ENCODE peak calls at places on chromosomes 1 and 21, in six cellular contexts. One of them, this sample, is unnamed.

GRCh38 chr1:7429290-7429689 is 341.8 kb upstream of the VAMP3 start:
- DNase-seq in psoas muscle: no peak
- DNase-seq in ovary: no peak
- DNase-seq in gastrocnemius medialis: no peak
- DNase-seq in cardiac muscle cell: no peak
- DNase-seq in right lobe of liver: no peak
- DNase-seq in this sample: no peak

GRCh38 chr1:1358433-1359201 is at the start of gene MXRA8:
- DNase-seq in gastrocnemius medialis: peak; percentile 70
- DNase-seq in cardiac muscle cell: peak; percentile 62
- DNase-seq in ovary: peak; percentile 85
- DNase-seq in psoas muscle: peak; percentile 90
- DNase-seq in right lobe of liver: no peak
- DNase-seq in this sample: peak; percentile 75

GRCh38 chr1:201119826-201120225 is 7.2 kb downstream of the ASCL5 start:
- DNase-seq in right lobe of liver: no peak
- DNase-seq in gastrocnemius medialis: no peak
- DNase-seq in psoas muscle: no peak
- DNase-seq in cardiac muscle cell: no peak
- DNase-seq in ovary: no peak
- DNase-seq in this sample: peak; percentile 19

GRCh38 chr1:28526886-28527285 is 21.0 kb downstream of the RCC1 start:
- DNase-seq in cardiac muscle cell: no peak
- DNase-seq in gastrocnemius medialis: no peak
- DNase-seq in right lobe of liver: no peak
- DNase-seq in ovary: no peak
- DNase-seq in psoas muscle: no peak
- DNase-seq in this sample: no peak

GRCh38 chr1:88802950-88803349 is 88.4 kb downstream of the GTF2B start:
- DNase-seq in gastrocnemius medialis: no peak
- DNase-seq in right lobe of liver: no peak
- DNase-seq in psoas muscle: no peak
- DNase-seq in ovary: no peak
- DNase-seq in cardiac muscle cell: no peak
- DNase-seq in this sample: no peak

GRCh38 chr1:152436593-152437338 is 22.7 kb upstream of the CRNN start:
- DNase-seq in gastrocnemius medialis: no peak
- DNase-seq in cardiac muscle cell: no peak
- DNase-seq in right lobe of liver: no peak
- DNase-seq in ovary: no peak
- DNase-seq in psoas muscle: no peak
- DNase-seq in this sample: no peak

GRCh38 chr1:192104135-192104534 is 54.1 kb upstream of the RGS18 start:
- DNase-seq in right lobe of liver: no peak
- DNase-seq in cardiac muscle cell: no peak
- DNase-seq in psoas muscle: no peak
- DNase-seq in ovary: no peak
- DNase-seq in gastrocnemius medialis: no peak
- DNase-seq in this sample: no peak

GRCh38 chr1:234572966-234573365 is 37.0 kb downstream of the IRF2BP2 start:
- DNase-seq in cardiac muscle cell: no peak
- DNase-seq in psoas muscle: no peak
- DNase-seq in right lobe of liver: no peak
- DNase-seq in gastrocnemius medialis: no peak
- DNase-seq in ovary: no peak
- DNase-seq in this sample: no peak

GRCh38 chr1:219215477-219215876 is 41.8 kb downstream of the LYPLAL1 start:
- DNase-seq in gastrocnemius medialis: no peak
- DNase-seq in psoas muscle: no peak
- DNase-seq in ovary: no peak
- DNase-seq in right lobe of liver: no peak
- DNase-seq in cardiac muscle cell: no peak
- DNase-seq in this sample: no peak

GRCh38 chr1:97500696-97501297 is 420.0 kb downstream of the DPYD start:
- DNase-seq in psoas muscle: no peak
- DNase-seq in ovary: no peak
- DNase-seq in cardiac muscle cell: no peak
- DNase-seq in right lobe of liver: no peak
- DNase-seq in gastrocnemius medialis: no peak
- DNase-seq in this sample: no peak

GRCh38 chr1:206797534-206798383 is 25.5 kb upstream of the IL10 start:
- DNase-seq in gastrocnemius medialis: no peak
- DNase-seq in ovary: no peak
- DNase-seq in psoas muscle: no peak
- DNase-seq in cardiac muscle cell: peak; percentile 39
- DNase-seq in right lobe of liver: no peak
- DNase-seq in this sample: no peak

GRCh38 chr1:210264521-210265380 is 32.2 kb downstream of the SERTAD4 start:
- DNase-seq in cardiac muscle cell: peak; percentile 20
- DNase-seq in right lobe of liver: no peak
- DNase-seq in gastrocnemius medialis: no peak
- DNase-seq in psoas muscle: no peak
- DNase-seq in ovary: no peak
- DNase-seq in this sample: no peak

GRCh38 chr1:206935491-206936067 is 10.7 kb downstream of the PIGR start:
- DNase-seq in cardiac muscle cell: peak; percentile 62
- DNase-seq in ovary: no peak
- DNase-seq in psoas muscle: no peak
- DNase-seq in gastrocnemius medialis: no peak
- DNase-seq in right lobe of liver: peak; percentile 84
- DNase-seq in this sample: no peak

GRCh38 chr1:3419415-3420204 is 34.9 kb upstream of the ARHGEF16 start:
- DNase-seq in right lobe of liver: no peak
- DNase-seq in ovary: no peak
- DNase-seq in cardiac muscle cell: no peak
- DNase-seq in psoas muscle: no peak
- DNase-seq in gastrocnemius medialis: no peak
- DNase-seq in this sample: no peak

GRCh38 chr1:51156752-51157151 is 54.7 kb downstream of the C1orf185 start:
- DNase-seq in cardiac muscle cell: no peak
- DNase-seq in right lobe of liver: no peak
- DNase-seq in gastrocnemius medialis: no peak
- DNase-seq in psoas muscle: no peak
- DNase-seq in ovary: no peak
- DNase-seq in this sample: no peak

GRCh38 chr1:82399093-82399492 is 598.4 kb downstream of the ADGRL2 start:
- DNase-seq in gastrocnemius medialis: no peak
- DNase-seq in cardiac muscle cell: no peak
- DNase-seq in ovary: no peak
- DNase-seq in psoas muscle: no peak
- DNase-seq in right lobe of liver: no peak
- DNase-seq in this sample: no peak

GRCh38 chr1:156104861-156105546 is 9.5 kb upstream of the LMNA start:
- DNase-seq in psoas muscle: no peak
- DNase-seq in cardiac muscle cell: no peak
- DNase-seq in gastrocnemius medialis: no peak
- DNase-seq in ovary: peak; percentile 60
- DNase-seq in right lobe of liver: no peak
- DNase-seq in this sample: no peak

GRCh38 chr1:85200367-85200869 is 398 bp downstream of the SYDE2 start:
- DNase-seq in right lobe of liver: no peak
- DNase-seq in cardiac muscle cell: peak; percentile 62
- DNase-seq in gastrocnemius medialis: peak; percentile 32
- DNase-seq in psoas muscle: no peak
- DNase-seq in ovary: peak; percentile 53
- DNase-seq in this sample: peak; percentile 8

GRCh38 chr1:208083016-208083714 is 161.0 kb downstream of the PLXNA2 start:
- DNase-seq in right lobe of liver: no peak
- DNase-seq in psoas muscle: no peak
- DNase-seq in gastrocnemius medialis: no peak
- DNase-seq in ovary: no peak
- DNase-seq in cardiac muscle cell: no peak
- DNase-seq in this sample: no peak

GRCh38 chr1:3630161-3630611 is 5.4 kb downstream of the TPRG1L start:
- DNase-seq in gastrocnemius medialis: no peak
- DNase-seq in cardiac muscle cell: no peak
- DNase-seq in ovary: no peak
- DNase-seq in right lobe of liver: no peak
- DNase-seq in psoas muscle: no peak
- DNase-seq in this sample: no peak

GRCh38 chr21:45818276-45818903 is 163.2 kb upstream of the COL6A1 start:
- DNase-seq in gastrocnemius medialis: no peak
- DNase-seq in ovary: no peak
- DNase-seq in psoas muscle: no peak
- DNase-seq in right lobe of liver: no peak
- DNase-seq in cardiac muscle cell: no peak
- DNase-seq in this sample: no peak

DNA sequence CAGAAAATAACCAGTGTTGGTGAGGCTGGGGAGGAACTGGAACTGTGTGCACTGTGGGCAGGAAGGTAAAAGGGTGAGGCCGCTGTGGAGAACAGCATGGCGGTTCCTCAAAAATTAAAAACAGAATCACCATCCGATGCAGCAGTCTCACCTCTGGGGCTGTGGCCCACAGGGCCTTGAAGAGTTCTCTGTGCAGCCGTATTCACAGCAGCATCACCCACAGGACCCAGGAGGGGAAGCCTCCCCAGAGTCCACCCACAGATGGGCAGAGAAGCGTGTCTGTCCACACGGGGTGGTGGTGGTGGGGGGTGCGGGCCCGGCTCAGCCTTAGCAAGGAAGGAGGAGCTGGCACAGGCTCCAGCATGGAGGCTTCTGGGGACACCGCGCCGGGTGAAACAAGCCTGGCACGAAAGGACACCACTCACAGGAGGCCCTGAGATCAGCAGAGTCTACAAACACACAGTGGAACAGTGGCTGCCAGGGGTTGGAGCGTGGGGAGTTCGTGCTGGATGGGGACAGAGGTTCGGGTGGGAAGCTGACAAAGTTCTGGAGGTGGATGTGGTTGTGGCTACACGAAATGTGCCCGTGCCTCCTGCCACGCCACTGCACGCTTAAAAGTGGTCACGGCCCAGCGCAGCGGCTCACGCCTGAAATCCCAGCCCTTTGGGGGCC is 11.5 kb downstream of the MORN1 start:
- DNase-seq in cardiac muscle cell: no peak
- DNase-seq in psoas muscle: peak; percentile 35
- DNase-seq in gastrocnemius medialis: no peak
- DNase-seq in ovary: peak; percentile 17
- DNase-seq in right lobe of liver: no peak
- DNase-seq in this sample: no peak
- H3K4me1 ChIP-seq in cardiac muscle cell: no peaks in the 10 kb centered on the region
- H3K4me1 ChIP-seq in psoas muscle: no peaks in the 10 kb centered on the region
- H3K4me1 ChIP-seq in gastrocnemius medialis: peaks cover 5% of the 10 kb centered on the region
- H3K4me1 ChIP-seq in ovary: peaks cover 4% of the 10 kb centered on the region
- H3K4me1 ChIP-seq in right lobe of liver: no peaks in the 10 kb centered on the region
- H3K4me1 ChIP-seq in this sample: peaks cover 12% of the 10 kb centered on the region

GRCh38 chr1:112673589-112674439 is 645 bp upstream of the MOV10 start:
- DNase-seq in right lobe of liver: peak; percentile 56
- DNase-seq in psoas muscle: no peak
- DNase-seq in cardiac muscle cell: peak; percentile 38
- DNase-seq in gastrocnemius medialis: peak; percentile 32
- DNase-seq in ovary: no peak
- DNase-seq in this sample: peak; percentile 42
- TF ChIP-seq CTCF in right lobe of liver: peak; percentile 52
- TF ChIP-seq CTCF in psoas muscle: peak; percentile 38
- TF ChIP-seq CTCF in cardiac muscle cell: peak; percentile 65
- TF ChIP-seq CTCF in gastrocnemius medialis: peak; percentile 47
- TF ChIP-seq CTCF in ovary: peak; percentile 37
- TF ChIP-seq CTCF in this sample: peak; percentile 62

GRCh38 chr1:12181568-12181967 is 14.8 kb downstream of the TNFRSF1B start:
- DNase-seq in psoas muscle: no peak
- DNase-seq in cardiac muscle cell: no peak
- DNase-seq in gastrocnemius medialis: no peak
- DNase-seq in ovary: no peak
- DNase-seq in right lobe of liver: no peak
- DNase-seq in this sample: no peak

GRCh38 chr1:12179638-12180121 is 12.9 kb downstream of the TNFRSF1B start:
- DNase-seq in gastrocnemius medialis: no peak
- DNase-seq in psoas muscle: no peak
- DNase-seq in cardiac muscle cell: no peak
- DNase-seq in right lobe of liver: no peak
- DNase-seq in ovary: no peak
- DNase-seq in this sample: no peak

GRCh38 chr1:12180315-12180714 is 13.5 kb downstream of the TNFRSF1B start:
- DNase-seq in right lobe of liver: peak; percentile 97
- DNase-seq in psoas muscle: peak; percentile 75
- DNase-seq in cardiac muscle cell: no peak
- DNase-seq in ovary: no peak
- DNase-seq in gastrocnemius medialis: peak; percentile 95
- DNase-seq in this sample: peak; percentile 59

GRCh38 chr1:12182410-12182946 is 15.7 kb downstream of the TNFRSF1B start:
- DNase-seq in gastrocnemius medialis: no peak
- DNase-seq in psoas muscle: no peak
- DNase-seq in right lobe of liver: no peak
- DNase-seq in cardiac muscle cell: no peak
- DNase-seq in ovary: no peak
- DNase-seq in this sample: no peak

GRCh38 chr1:12180903-12181302 is 14.1 kb downstream of the TNFRSF1B start:
- DNase-seq in psoas muscle: no peak
- DNase-seq in cardiac muscle cell: no peak
- DNase-seq in gastrocnemius medialis: no peak
- DNase-seq in right lobe of liver: no peak
- DNase-seq in ovary: no peak
- DNase-seq in this sample: no peak
- H3K27ac ChIP-seq in psoas muscle: peak overlapping the region; percentile 58
- H3K27ac ChIP-seq in cardiac muscle cell: no peak overlapping the region
- H3K27ac ChIP-seq in gastrocnemius medialis: peak overlapping the region; percentile 87
- H3K27ac ChIP-seq in right lobe of liver: peak overlapping the region; percentile 84
- H3K27ac ChIP-seq in ovary: no peak overlapping the region
- H3K27ac ChIP-seq in this sample: peak overlapping the region; percentile 78

DNA sequence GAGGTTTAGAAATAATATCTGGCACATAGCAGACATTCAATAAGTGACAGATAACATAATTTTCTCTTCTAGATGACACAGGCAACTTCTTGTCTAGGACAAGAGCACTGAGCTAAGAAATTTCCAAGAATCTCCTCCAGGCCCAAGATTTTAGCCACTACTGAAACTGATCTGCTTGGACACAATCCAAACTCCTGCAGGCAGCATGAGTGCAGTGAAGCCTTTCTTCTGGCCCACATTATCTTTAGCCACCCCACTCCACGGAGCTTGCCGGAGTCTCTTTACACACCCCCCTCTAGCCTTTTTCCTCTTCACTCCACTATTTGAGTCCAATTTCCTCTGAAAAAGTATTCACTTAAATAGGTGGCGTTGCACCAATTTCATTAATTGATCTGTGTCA is 142.9 kb upstream of the DUSP10 start:
- DNase-seq in cardiac muscle cell: no peak
- DNase-seq in gastrocnemius medialis: no peak
- DNase-seq in ovary: no peak
- DNase-seq in right lobe of liver: no peak
- DNase-seq in psoas muscle: no peak
- DNase-seq in this sample: no peak
- H3K4me1 ChIP-seq in cardiac muscle cell: no peaks in the 10 kb centered on the region
- H3K4me1 ChIP-seq in gastrocnemius medialis: peaks cover 22% of the 10 kb centered on the region
- H3K4me1 ChIP-seq in ovary: peaks cover 3% of the 10 kb centered on the region
- H3K4me1 ChIP-seq in right lobe of liver: no peaks in the 10 kb centered on the region
- H3K4me1 ChIP-seq in psoas muscle: peaks cover 29% of the 10 kb centered on the region
- H3K4me1 ChIP-seq in this sample: peaks cover 11% of the 10 kb centered on the region

GRCh38 chr1:202565890-202566289 is 144.4 kb downstream of the SYT2 start:
- DNase-seq in right lobe of liver: no peak
- DNase-seq in psoas muscle: no peak
- DNase-seq in ovary: no peak
- DNase-seq in cardiac muscle cell: no peak
- DNase-seq in gastrocnemius medialis: no peak
- DNase-seq in this sample: no peak
- TF ChIP-seq CTCF in right lobe of liver: no peak
- TF ChIP-seq CTCF in psoas muscle: no peak
- TF ChIP-seq CTCF in ovary: no peak
- TF ChIP-seq CTCF in cardiac muscle cell: no peak
- TF ChIP-seq CTCF in gastrocnemius medialis: no peak
- TF ChIP-seq CTCF in this sample: no peak